ENCODE peak calls at places on chromosomes 2 and 18, in six cellular contexts. One of them, this sample, is unnamed.

GRCh38 chr2:98454073-98454472 is 9.4 kb downstream of the INPP4A start:
- DNase-seq in hepatocyte: no peak
- DNase-seq in left ventricle myocardium inferior: no peak
- DNase-seq in endodermal cell: peak; percentile 45
- DNase-seq in uterus: no peak
- DNase-seq in neuronal stem cell: no peak
- DNase-seq in this sample: no peak

GRCh38 chr2:128564551-128564950 is 245.9 kb upstream of the HS6ST1 start:
- DNase-seq in neuronal stem cell: no peak
- DNase-seq in left ventricle myocardium inferior: no peak
- DNase-seq in endodermal cell: no peak
- DNase-seq in uterus: no peak
- DNase-seq in hepatocyte: no peak
- DNase-seq in this sample: no peak

GRCh38 chr2:121197369-121198091 is 87.5 kb downstream of the TFCP2L1 start:
- DNase-seq in endodermal cell: no peak
- DNase-seq in left ventricle myocardium inferior: peak; percentile 44
- DNase-seq in hepatocyte: peak; percentile 71
- DNase-seq in neuronal stem cell: no peak
- DNase-seq in uterus: no peak
- DNase-seq in this sample: peak; percentile 84

GRCh38 chr2:38073211-38074005 is 2.5 kb downstream of the CYP1B1 start:
- DNase-seq in hepatocyte: no peak
- DNase-seq in endodermal cell: peak; percentile 83
- DNase-seq in uterus: peak; percentile 59
- DNase-seq in left ventricle myocardium inferior: no peak
- DNase-seq in neuronal stem cell: no peak
- DNase-seq in this sample: no peak

GRCh38 chr18:51765712-51766360 is 568.4 kb upstream of the MEX3C start:
- DNase-seq in uterus: no peak
- DNase-seq in neuronal stem cell: no peak
- DNase-seq in endodermal cell: no peak
- DNase-seq in hepatocyte: no peak
- DNase-seq in left ventricle myocardium inferior: no peak
- DNase-seq in this sample: no peak

GRCh38 chr2:42795275-42795674 is 2.9 kb upstream of the HAAO start:
- DNase-seq in hepatocyte: no peak
- DNase-seq in endodermal cell: no peak
- DNase-seq in left ventricle myocardium inferior: no peak
- DNase-seq in neuronal stem cell: no peak
- DNase-seq in uterus: no peak
- DNase-seq in this sample: no peak

GRCh38 chr2:12167525-12168317 is 421.3 kb downstream of the LPIN1 start:
- DNase-seq in uterus: no peak
- DNase-seq in neuronal stem cell: peak; percentile 38
- DNase-seq in hepatocyte: no peak
- DNase-seq in endodermal cell: peak; percentile 76
- DNase-seq in left ventricle myocardium inferior: no peak
- DNase-seq in this sample: no peak

GRCh38 chr2:217249490-217250451 is 389.9 kb upstream of the TNP1 start:
- DNase-seq in hepatocyte: peak; percentile 52
- DNase-seq in left ventricle myocardium inferior: no peak
- DNase-seq in neuronal stem cell: no peak
- DNase-seq in endodermal cell: no peak
- DNase-seq in uterus: peak; percentile 89
- DNase-seq in this sample: no peak

GRCh38 chr2:15674637-15675455 is 83.2 kb downstream of the DDX1 start:
- DNase-seq in left ventricle myocardium inferior: no peak
- DNase-seq in endodermal cell: no peak
- DNase-seq in neuronal stem cell: no peak
- DNase-seq in uterus: no peak
- DNase-seq in hepatocyte: peak; percentile 49
- DNase-seq in this sample: no peak

GRCh38 chr2:108538000-108538625 is 3.8 kb downstream of the LIMS1 start:
- DNase-seq in endodermal cell: peak; percentile 62
- DNase-seq in uterus: no peak
- DNase-seq in neuronal stem cell: no peak
- DNase-seq in hepatocyte: peak; percentile 48
- DNase-seq in left ventricle myocardium inferior: no peak
- DNase-seq in this sample: no peak

GRCh38 chr18:36020174-36020711 is 47.1 kb downstream of the RPRD1A start:
- DNase-seq in hepatocyte: no peak
- DNase-seq in uterus: no peak
- DNase-seq in neuronal stem cell: no peak
- DNase-seq in endodermal cell: no peak
- DNase-seq in left ventricle myocardium inferior: no peak
- DNase-seq in this sample: no peak

GRCh38 chr2:792687-793086 is 115.5 kb upstream of the TMEM18 start:
- DNase-seq in hepatocyte: no peak
- DNase-seq in uterus: no peak
- DNase-seq in endodermal cell: no peak
- DNase-seq in neuronal stem cell: no peak
- DNase-seq in left ventricle myocardium inferior: no peak
- DNase-seq in this sample: no peak

GRCh38 chr18:23113576-23113975 is 21.7 kb upstream of the CABLES1 start:
- DNase-seq in neuronal stem cell: no peak
- DNase-seq in left ventricle myocardium inferior: no peak
- DNase-seq in hepatocyte: no peak
- DNase-seq in endodermal cell: no peak
- DNase-seq in uterus: no peak
- DNase-seq in this sample: no peak

GRCh38 chr18:23108496-23108895 is 26.8 kb upstream of the CABLES1 start:
- DNase-seq in endodermal cell: no peak
- DNase-seq in uterus: no peak
- DNase-seq in hepatocyte: no peak
- DNase-seq in neuronal stem cell: no peak
- DNase-seq in left ventricle myocardium inferior: no peak
- DNase-seq in this sample: no peak

GRCh38 chr18:23114911-23115310 is 20.4 kb upstream of the CABLES1 start:
- DNase-seq in neuronal stem cell: no peak
- DNase-seq in endodermal cell: no peak
- DNase-seq in left ventricle myocardium inferior: no peak
- DNase-seq in uterus: no peak
- DNase-seq in hepatocyte: no peak
- DNase-seq in this sample: no peak

GRCh38 chr18:23115683-23116096 is 19.6 kb upstream of the CABLES1 start:
- DNase-seq in neuronal stem cell: no peak
- DNase-seq in endodermal cell: no peak
- DNase-seq in uterus: no peak
- DNase-seq in hepatocyte: peak; percentile 81
- DNase-seq in left ventricle myocardium inferior: no peak
- DNase-seq in this sample: no peak

GRCh38 chr18:23114171-23114881 is 21.0 kb upstream of the CABLES1 start:
- DNase-seq in hepatocyte: no peak
- DNase-seq in left ventricle myocardium inferior: no peak
- DNase-seq in neuronal stem cell: no peak
- DNase-seq in uterus: no peak
- DNase-seq in endodermal cell: no peak
- DNase-seq in this sample: peak; percentile 47
- H3K4me3 ChIP-seq in hepatocyte: no peak overlapping the region
- H3K4me3 ChIP-seq in left ventricle myocardium inferior: no peak overlapping the region
- H3K4me3 ChIP-seq in neuronal stem cell: no peak overlapping the region
- H3K4me3 ChIP-seq in uterus: no peak overlapping the region
- H3K4me3 ChIP-seq in endodermal cell: no peak overlapping the region
- H3K4me3 ChIP-seq in this sample: no peak overlapping the region

GRCh38 chr2:229714080-229714735 is at the start of gene DNER:
- DNase-seq in left ventricle myocardium inferior: no peak
- DNase-seq in hepatocyte: peak; percentile 60
- DNase-seq in neuronal stem cell: peak; percentile 52
- DNase-seq in endodermal cell: peak; percentile 89
- DNase-seq in uterus: no peak
- DNase-seq in this sample: no peak

GRCh38 chr2:229712125-229712524 is 2.2 kb downstream of the DNER start:
- DNase-seq in hepatocyte: no peak
- DNase-seq in neuronal stem cell: no peak
- DNase-seq in uterus: no peak
- DNase-seq in endodermal cell: no peak
- DNase-seq in left ventricle myocardium inferior: no peak
- DNase-seq in this sample: no peak

GRCh38 chr2:229715895-229716507 is 1.6 kb upstream of the DNER start:
- DNase-seq in left ventricle myocardium inferior: no peak
- DNase-seq in hepatocyte: peak; percentile 11
- DNase-seq in endodermal cell: peak; percentile 79
- DNase-seq in uterus: no peak
- DNase-seq in neuronal stem cell: peak; percentile 18
- DNase-seq in this sample: no peak

GRCh38 chr2:229714736-229715541 is 584 bp upstream of the DNER start:
- DNase-seq in endodermal cell: peak; percentile 95
- DNase-seq in left ventricle myocardium inferior: peak; percentile 42
- DNase-seq in hepatocyte: peak; percentile 86
- DNase-seq in neuronal stem cell: peak; percentile 77
- DNase-seq in uterus: peak; percentile 22
- DNase-seq in this sample: peak; percentile 83

GRCh38 chr2:229713371-229714079 is 830 bp downstream of the DNER start:
- DNase-seq in neuronal stem cell: peak; percentile 59
- DNase-seq in left ventricle myocardium inferior: no peak
- DNase-seq in uterus: no peak
- DNase-seq in hepatocyte: peak; percentile 30
- DNase-seq in endodermal cell: peak; percentile 85
- DNase-seq in this sample: no peak
- H3K27ac ChIP-seq in neuronal stem cell: no peak overlapping the region
- H3K27ac ChIP-seq in left ventricle myocardium inferior: no peak overlapping the region
- H3K27ac ChIP-seq in uterus: no peak overlapping the region
- H3K27ac ChIP-seq in hepatocyte: no peak overlapping the region
- H3K27ac ChIP-seq in endodermal cell: no peak overlapping the region
- H3K27ac ChIP-seq in this sample: no peak overlapping the region

GRCh38 chr18:80026363-80026762 is 7.9 kb upstream of the RBFA start:
- DNase-seq in uterus: no peak
- DNase-seq in endodermal cell: no peak
- DNase-seq in neuronal stem cell: no peak
- DNase-seq in hepatocyte: no peak
- DNase-seq in left ventricle myocardium inferior: no peak
- DNase-seq in this sample: no peak
- H3K9me3 ChIP-seq in uterus: no peaks in the 10 kb centered on the region
- H3K9me3 ChIP-seq in endodermal cell: peaks cover 45% of the 10 kb centered on the region
- H3K9me3 ChIP-seq in neuronal stem cell: peaks cover 42% of the 10 kb centered on the region
- H3K9me3 ChIP-seq in hepatocyte: peaks cover 29% of the 10 kb centered on the region
- H3K9me3 ChIP-seq in left ventricle myocardium inferior: peaks cover 80% of the 10 kb centered on the region
- H3K9me3 ChIP-seq in this sample: peaks cover 14% of the 10 kb centered on the region

DNA sequence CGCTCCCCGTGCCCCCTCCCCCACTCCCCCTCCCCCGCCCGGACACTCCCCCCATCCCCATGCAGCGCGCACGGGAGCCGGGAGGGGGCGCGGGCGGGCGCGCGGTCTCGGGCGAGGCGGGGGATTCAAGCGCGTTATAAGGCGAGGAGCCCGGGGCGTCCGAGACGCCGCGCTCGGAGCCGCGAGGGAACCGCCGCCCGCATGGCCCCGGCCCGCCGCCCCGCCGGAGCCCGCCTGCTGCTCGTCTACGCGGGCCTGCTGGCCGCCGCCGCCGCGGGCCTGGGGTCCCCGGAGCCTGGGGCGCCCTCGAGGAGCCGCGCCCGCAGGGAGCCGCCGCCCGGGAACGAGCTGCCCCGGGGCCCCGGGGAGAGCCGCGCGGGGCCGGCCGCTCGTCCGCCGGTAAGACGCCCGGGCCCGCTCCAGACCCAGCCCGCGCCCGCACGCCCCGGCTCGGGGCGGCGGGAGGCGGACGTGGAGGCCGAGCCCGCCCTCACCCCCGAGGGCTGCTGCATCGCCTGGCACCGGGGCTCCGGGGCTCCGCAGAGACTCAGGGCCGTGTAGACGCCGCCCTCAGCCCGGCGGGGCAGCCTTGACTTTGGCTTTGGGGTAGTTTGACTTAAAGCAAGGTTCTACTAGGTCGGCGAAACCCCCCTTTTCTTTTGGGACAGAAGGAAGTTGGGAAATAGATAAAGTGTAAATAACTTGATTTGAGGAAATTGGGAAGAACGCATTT is at the start of gene ERFE:
- DNase-seq in left ventricle myocardium inferior: peak; percentile 20
- DNase-seq in endodermal cell: peak; percentile 89
- DNase-seq in neuronal stem cell: peak; percentile 59
- DNase-seq in hepatocyte: peak; percentile 79
- DNase-seq in uterus: peak; percentile 40
- DNase-seq in this sample: peak; percentile 87
- H3K4me3 ChIP-seq in left ventricle myocardium inferior: peak within 1 kb of the TSS; percentile 52
- H3K4me3 ChIP-seq in endodermal cell: peak within 1 kb of the TSS; percentile 58
- H3K4me3 ChIP-seq in neuronal stem cell: peak within 1 kb of the TSS; percentile 74
- H3K4me3 ChIP-seq in hepatocyte: no peak within 1 kb of the TSS
- H3K4me3 ChIP-seq in uterus: no peak within 1 kb of the TSS
- H3K4me3 ChIP-seq in this sample: peak within 1 kb of the TSS; percentile 3

GRCh38 chr18:45849529-45849928 is 24.1 kb downstream of the SIGLEC15 start:
- DNase-seq in endodermal cell: no peak
- DNase-seq in uterus: no peak
- DNase-seq in left ventricle myocardium inferior: no peak
- DNase-seq in neuronal stem cell: no peak
- DNase-seq in hepatocyte: no peak
- DNase-seq in this sample: no peak
- H3K27ac ChIP-seq in endodermal cell: no peak overlapping the region
- H3K27ac ChIP-seq in uterus: no peak overlapping the region
- H3K27ac ChIP-seq in left ventricle myocardium inferior: no peak overlapping the region
- H3K27ac ChIP-seq in neuronal stem cell: no peak overlapping the region
- H3K27ac ChIP-seq in hepatocyte: no peak overlapping the region
- H3K27ac ChIP-seq in this sample: no peak overlapping the region

This sample was measured in aorta.